ENCODE peak calls at places on chromosomes 4 and X, in six cellular contexts. One of them, this sample, is unnamed.

GRCh38 chrX:112662559-112663427 is 16.9 kb downstream of the LHFPL1 start:
- DNase-seq in endothelial cell of umbilical vein: no peak
- DNase-seq in brain microvascular endothelial cell: no peak
- DNase-seq in cardiac muscle cell: peak
- DNase-seq in PC-3: no peak
- DNase-seq in GM23248: no peak
- DNase-seq in this sample: no peak

GRCh38 chr4:189974056-189974455 is 33.4 kb downstream of the FRG1 start:
- DNase-seq in cardiac muscle cell: no peak
- DNase-seq in endothelial cell of umbilical vein: peak
- DNase-seq in brain microvascular endothelial cell: peak
- DNase-seq in PC-3: peak
- DNase-seq in GM23248: peak
- DNase-seq in this sample: no peak

GRCh38 chr4:113899260-113900177 is 79.9 kb downstream of the ARSJ start:
- DNase-seq in cardiac muscle cell: no peak
- DNase-seq in brain microvascular endothelial cell: no peak
- DNase-seq in GM23248: no peak
- DNase-seq in endothelial cell of umbilical vein: no peak
- DNase-seq in PC-3: no peak
- DNase-seq in this sample: no peak

GRCh38 chrX:5870238-5870637 is 358.4 kb downstream of the NLGN4X start:
- DNase-seq in brain microvascular endothelial cell: no peak
- DNase-seq in cardiac muscle cell: no peak
- DNase-seq in GM23248: no peak
- DNase-seq in PC-3: no peak
- DNase-seq in endothelial cell of umbilical vein: no peak
- DNase-seq in this sample: no peak

GRCh38 chr4:124173892-124174291 is 538.6 kb downstream of the ANKRD50 start:
- DNase-seq in brain microvascular endothelial cell: no peak
- DNase-seq in cardiac muscle cell: no peak
- DNase-seq in GM23248: peak
- DNase-seq in PC-3: no peak
- DNase-seq in endothelial cell of umbilical vein: no peak
- DNase-seq in this sample: no peak

GRCh38 chr4:168683595-168683994 is 186.7 kb downstream of the PALLD start:
- DNase-seq in GM23248: peak
- DNase-seq in PC-3: peak
- DNase-seq in endothelial cell of umbilical vein: no peak
- DNase-seq in brain microvascular endothelial cell: no peak
- DNase-seq in cardiac muscle cell: no peak
- DNase-seq in this sample: no peak

GRCh38 chrX:150234126-150234525 is 129.0 kb upstream of the MAMLD1 start:
- DNase-seq in GM23248: no peak
- DNase-seq in PC-3: no peak
- DNase-seq in brain microvascular endothelial cell: peak
- DNase-seq in endothelial cell of umbilical vein: no peak
- DNase-seq in cardiac muscle cell: no peak
- DNase-seq in this sample: no peak

GRCh38 chrX:47030339-47030738 is 47.9 kb upstream of the RGN start:
- DNase-seq in endothelial cell of umbilical vein: peak
- DNase-seq in cardiac muscle cell: peak
- DNase-seq in PC-3: peak
- DNase-seq in brain microvascular endothelial cell: peak
- DNase-seq in GM23248: peak
- DNase-seq in this sample: peak

GRCh38 chrX:70336767-70337166 is 46.9 kb downstream of the KIF4A start:
- DNase-seq in cardiac muscle cell: no peak
- DNase-seq in brain microvascular endothelial cell: no peak
- DNase-seq in PC-3: no peak
- DNase-seq in GM23248: no peak
- DNase-seq in endothelial cell of umbilical vein: no peak
- DNase-seq in this sample: no peak

GRCh38 chrX:36867143-36867542 is 141.0 kb upstream of the FAM47C start:
- DNase-seq in brain microvascular endothelial cell: peak
- DNase-seq in GM23248: peak
- DNase-seq in cardiac muscle cell: peak
- DNase-seq in PC-3: peak
- DNase-seq in endothelial cell of umbilical vein: peak
- DNase-seq in this sample: no peak

GRCh38 chr4:33080262-33080661 is 2360.1 kb downstream of the PCDH7 start:
- DNase-seq in GM23248: peak
- DNase-seq in PC-3: no peak
- DNase-seq in cardiac muscle cell: no peak
- DNase-seq in endothelial cell of umbilical vein: no peak
- DNase-seq in brain microvascular endothelial cell: no peak
- DNase-seq in this sample: no peak

GRCh38 chrX:39149761-39150160 is 348.5 kb downstream of the MID1IP1 start:
- DNase-seq in cardiac muscle cell: peak
- DNase-seq in endothelial cell of umbilical vein: peak
- DNase-seq in brain microvascular endothelial cell: peak
- DNase-seq in PC-3: peak
- DNase-seq in GM23248: peak
- DNase-seq in this sample: peak

DNA sequence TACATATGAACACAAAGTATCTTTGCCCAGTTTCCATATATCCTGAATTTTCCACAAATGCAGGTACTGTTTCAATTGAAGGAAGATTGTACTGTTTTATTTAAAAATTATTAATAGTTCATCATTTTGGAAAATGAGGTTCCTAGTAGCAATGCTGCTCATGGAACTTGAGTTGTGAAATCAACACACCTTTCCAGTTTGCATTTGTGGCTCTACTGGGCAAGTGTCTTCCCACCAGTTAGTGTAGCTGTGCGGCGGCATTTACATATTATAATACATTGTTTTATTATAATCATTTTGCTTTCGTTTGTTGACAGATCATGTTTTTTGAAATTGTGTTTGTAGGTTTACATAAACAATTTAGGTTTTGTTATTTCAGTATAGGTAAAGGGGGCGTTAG is 2.0 kb upstream of the DDX3X start:
- DNase-seq in brain microvascular endothelial cell: no peak
- DNase-seq in endothelial cell of umbilical vein: no peak
- DNase-seq in PC-3: no peak
- DNase-seq in cardiac muscle cell: no peak
- DNase-seq in GM23248: no peak
- DNase-seq in this sample: no peak
- H3K4me3 ChIP-seq in brain microvascular endothelial cell: peak
- H3K4me3 ChIP-seq in endothelial cell of umbilical vein: peak
- H3K4me3 ChIP-seq in PC-3: no peak
- H3K4me3 ChIP-seq in cardiac muscle cell: peak
- H3K4me3 ChIP-seq in GM23248: peak
- H3K4me3 ChIP-seq in this sample: peak

GRCh38 chr4:89254847-89255246 is 52.8 kb downstream of the GPRIN3 start:
- DNase-seq in PC-3: peak
- DNase-seq in brain microvascular endothelial cell: no peak
- DNase-seq in GM23248: peak
- DNase-seq in cardiac muscle cell: peak
- DNase-seq in endothelial cell of umbilical vein: peak
- DNase-seq in this sample: peak
- H3K4me3 ChIP-seq in PC-3: no peak
- H3K4me3 ChIP-seq in brain microvascular endothelial cell: no peak
- H3K4me3 ChIP-seq in GM23248: no peak
- H3K4me3 ChIP-seq in cardiac muscle cell: no peak
- H3K4me3 ChIP-seq in endothelial cell of umbilical vein: no peak
- H3K4me3 ChIP-seq in this sample: no peak

GRCh38 chr4:81213671-81214070 is 1.4 kb downstream of the PRKG2 start:
- DNase-seq in GM23248: peak
- DNase-seq in brain microvascular endothelial cell: no peak
- DNase-seq in cardiac muscle cell: no peak
- DNase-seq in endothelial cell of umbilical vein: no peak
- DNase-seq in PC-3: no peak
- DNase-seq in this sample: no peak
- H3K4me3 ChIP-seq in GM23248: peak
- H3K4me3 ChIP-seq in brain microvascular endothelial cell: no peak
- H3K4me3 ChIP-seq in cardiac muscle cell: no peak
- H3K4me3 ChIP-seq in endothelial cell of umbilical vein: no peak
- H3K4me3 ChIP-seq in PC-3: no peak
- H3K4me3 ChIP-seq in this sample: no peak

DNA sequence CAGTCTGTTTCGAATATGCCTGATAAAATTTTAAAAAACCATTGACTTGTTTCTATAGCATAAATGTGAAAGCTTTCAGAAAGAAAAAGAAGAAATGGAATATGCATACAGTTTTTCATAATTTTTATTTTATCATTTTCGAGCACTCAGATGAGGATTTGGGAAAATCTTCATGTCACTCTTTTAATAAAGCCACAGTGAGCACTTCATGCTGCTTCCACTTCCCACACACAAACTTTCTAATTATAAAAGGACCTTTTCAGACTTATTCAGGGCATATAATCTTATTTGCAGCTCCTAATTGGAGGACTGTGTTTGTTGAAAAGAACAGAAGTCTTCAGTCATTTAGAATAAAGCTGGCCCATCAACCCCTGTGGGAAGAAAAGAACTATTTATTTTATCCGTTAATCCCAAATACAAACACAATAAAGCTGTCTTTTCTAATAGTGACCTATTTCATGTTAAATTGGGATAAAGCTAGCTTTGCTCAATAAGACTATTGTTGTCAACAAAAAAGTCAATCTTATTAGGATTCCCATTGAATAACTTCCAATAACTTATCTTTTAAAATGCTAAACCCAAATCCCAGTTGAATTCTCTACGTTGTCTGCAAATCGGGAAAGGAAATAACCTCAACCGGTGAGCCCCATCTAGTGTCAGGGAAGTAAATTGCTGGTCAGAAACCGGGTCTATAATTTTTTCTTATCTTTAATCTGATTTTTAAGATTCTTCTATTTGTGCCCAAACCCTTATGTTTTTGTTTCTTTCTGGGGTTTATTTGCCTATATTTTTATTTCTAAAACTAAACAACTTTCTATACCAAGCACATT is 211.5 kb downstream of the PDGFRA start:
- DNase-seq in GM23248: peak
- DNase-seq in brain microvascular endothelial cell: peak
- DNase-seq in cardiac muscle cell: no peak
- DNase-seq in endothelial cell of umbilical vein: peak
- DNase-seq in PC-3: peak
- DNase-seq in this sample: no peak
- H3K4me3 ChIP-seq in GM23248: peak
- H3K4me3 ChIP-seq in brain microvascular endothelial cell: peak
- H3K4me3 ChIP-seq in cardiac muscle cell: no peak
- H3K4me3 ChIP-seq in endothelial cell of umbilical vein: no peak
- H3K4me3 ChIP-seq in PC-3: peak
- H3K4me3 ChIP-seq in this sample: no peak

GRCh38 chr4:52627876-52628275 is 31.2 kb downstream of the USP46 start:
- DNase-seq in PC-3: no peak
- DNase-seq in GM23248: peak
- DNase-seq in cardiac muscle cell: no peak
- DNase-seq in brain microvascular endothelial cell: no peak
- DNase-seq in endothelial cell of umbilical vein: no peak
- DNase-seq in this sample: no peak
- H3K4me3 ChIP-seq in PC-3: no peak
- H3K4me3 ChIP-seq in GM23248: no peak
- H3K4me3 ChIP-seq in cardiac muscle cell: no peak
- H3K4me3 ChIP-seq in brain microvascular endothelial cell: no peak
- H3K4me3 ChIP-seq in endothelial cell of umbilical vein: no peak
- H3K4me3 ChIP-seq in this sample: no peak

GRCh38 chrX:75156537-75156945 is 458 bp upstream of the ABCB7 start:
- DNase-seq in brain microvascular endothelial cell: peak
- DNase-seq in endothelial cell of umbilical vein: peak
- DNase-seq in PC-3: no peak
- DNase-seq in cardiac muscle cell: no peak
- DNase-seq in GM23248: peak
- DNase-seq in this sample: no peak

GRCh38 chrX:75155454-75155829 is 641 bp downstream of the ABCB7 start:
- DNase-seq in brain microvascular endothelial cell: no peak
- DNase-seq in PC-3: peak
- DNase-seq in endothelial cell of umbilical vein: peak
- DNase-seq in cardiac muscle cell: no peak
- DNase-seq in GM23248: peak
- DNase-seq in this sample: no peak

GRCh38 chrX:75151828-75152592 is 4.1 kb downstream of the ABCB7 start:
- DNase-seq in PC-3: no peak
- DNase-seq in brain microvascular endothelial cell: no peak
- DNase-seq in cardiac muscle cell: no peak
- DNase-seq in GM23248: peak
- DNase-seq in endothelial cell of umbilical vein: no peak
- DNase-seq in this sample: no peak

GRCh38 chrX:75155830-75156525 is at the start of gene ABCB7:
- DNase-seq in cardiac muscle cell: peak
- DNase-seq in brain microvascular endothelial cell: peak
- DNase-seq in endothelial cell of umbilical vein: peak
- DNase-seq in GM23248: peak
- DNase-seq in PC-3: peak
- DNase-seq in this sample: peak

GRCh38 chrX:75154871-75155270 is 1.2 kb downstream of the ABCB7 start:
- DNase-seq in PC-3: no peak
- DNase-seq in endothelial cell of umbilical vein: no peak
- DNase-seq in brain microvascular endothelial cell: no peak
- DNase-seq in cardiac muscle cell: no peak
- DNase-seq in GM23248: no peak
- DNase-seq in this sample: no peak
- H3K4me3 ChIP-seq in PC-3: peak
- H3K4me3 ChIP-seq in endothelial cell of umbilical vein: no peak
- H3K4me3 ChIP-seq in brain microvascular endothelial cell: no peak
- H3K4me3 ChIP-seq in cardiac muscle cell: peak
- H3K4me3 ChIP-seq in GM23248: peak
- H3K4me3 ChIP-seq in this sample: peak

GRCh38 chrX:51395474-51395806 is 62.8 kb downstream of the NUDT10 start:
- DNase-seq in PC-3: no peak
- DNase-seq in GM23248: no peak
- DNase-seq in brain microvascular endothelial cell: no peak
- DNase-seq in endothelial cell of umbilical vein: no peak
- DNase-seq in cardiac muscle cell: no peak
- DNase-seq in this sample: no peak
- H3K4me3 ChIP-seq in PC-3: no peak
- H3K4me3 ChIP-seq in GM23248: no peak
- H3K4me3 ChIP-seq in brain microvascular endothelial cell: no peak
- H3K4me3 ChIP-seq in endothelial cell of umbilical vein: no peak
- H3K4me3 ChIP-seq in cardiac muscle cell: no peak
- H3K4me3 ChIP-seq in this sample: no peak

This sample was measured in LNCaP clone FGC.